ENCODE peak calls at places on chromosomes 3 and 15, in four cellular contexts. One of them, this sample, is unnamed.
A peak's percentile ranks its signal among the peaks of the same experiment; 100 is the strongest.

GRCh38 chr3:10505791-10506585 is 602 bp upstream of the ATP2B2 start:
- DNase-seq in A549: no peak
- DNase-seq in HepG2: no peak
- DNase-seq in K562: no peak
- DNase-seq in this sample: no peak

GRCh38 chr3:150681037-150681436 is 22.7 kb downstream of the ERICH6 start:
- DNase-seq in K562: no peak
- DNase-seq in A549: no peak
- DNase-seq in HepG2: no peak
- DNase-seq in this sample: no peak

GRCh38 chr3:146072824-146073223 is 88.2 kb downstream of the PLOD2 start:
- DNase-seq in A549: no peak
- DNase-seq in K562: no peak
- DNase-seq in HepG2: no peak
- DNase-seq in this sample: peak; percentile 55

GRCh38 chr3:112734171-112734570 is 93.2 kb upstream of the CCDC80 start:
- DNase-seq in A549: no peak
- DNase-seq in HepG2: no peak
- DNase-seq in K562: no peak
- DNase-seq in this sample: peak; percentile 61

GRCh38 chr3:126936110-126936509 is 46.8 kb upstream of the PLXNA1 start:
- DNase-seq in K562: no peak
- DNase-seq in A549: no peak
- DNase-seq in HepG2: no peak
- DNase-seq in this sample: no peak

GRCh38 chr3:1774597-1774996 is 324.1 kb upstream of the CNTN4 start:
- DNase-seq in A549: no peak
- DNase-seq in K562: no peak
- DNase-seq in HepG2: no peak
- DNase-seq in this sample: no peak

GRCh38 chr15:69094124-69095030 is 66.1 kb upstream of the GLCE start:
- DNase-seq in HepG2: no peak
- DNase-seq in K562: no peak
- DNase-seq in A549: no peak
- DNase-seq in this sample: no peak

GRCh38 chr15:86743283-86743903 is 663.7 kb downstream of the AGBL1 start:
- DNase-seq in A549: peak; percentile 68
- DNase-seq in HepG2: peak; percentile 1
- DNase-seq in K562: peak; percentile 13
- DNase-seq in this sample: no peak

GRCh38 chr3:146093928-146094327 is 67.1 kb downstream of the PLOD2 start:
- DNase-seq in A549: no peak
- DNase-seq in K562: no peak
- DNase-seq in HepG2: no peak
- DNase-seq in this sample: peak; percentile 18

GRCh38 chr3:39724233-39724846 is 85.1 kb upstream of the MYRIP start:
- DNase-seq in A549: no peak
- DNase-seq in HepG2: no peak
- DNase-seq in K562: peak; percentile 8
- DNase-seq in this sample: no peak

GRCh38 chr3:139264375-139264774 is 79.4 kb upstream of the MRPS22 start:
- DNase-seq in A549: no peak
- DNase-seq in HepG2: no peak
- DNase-seq in K562: no peak
- DNase-seq in this sample: no peak

DNA sequence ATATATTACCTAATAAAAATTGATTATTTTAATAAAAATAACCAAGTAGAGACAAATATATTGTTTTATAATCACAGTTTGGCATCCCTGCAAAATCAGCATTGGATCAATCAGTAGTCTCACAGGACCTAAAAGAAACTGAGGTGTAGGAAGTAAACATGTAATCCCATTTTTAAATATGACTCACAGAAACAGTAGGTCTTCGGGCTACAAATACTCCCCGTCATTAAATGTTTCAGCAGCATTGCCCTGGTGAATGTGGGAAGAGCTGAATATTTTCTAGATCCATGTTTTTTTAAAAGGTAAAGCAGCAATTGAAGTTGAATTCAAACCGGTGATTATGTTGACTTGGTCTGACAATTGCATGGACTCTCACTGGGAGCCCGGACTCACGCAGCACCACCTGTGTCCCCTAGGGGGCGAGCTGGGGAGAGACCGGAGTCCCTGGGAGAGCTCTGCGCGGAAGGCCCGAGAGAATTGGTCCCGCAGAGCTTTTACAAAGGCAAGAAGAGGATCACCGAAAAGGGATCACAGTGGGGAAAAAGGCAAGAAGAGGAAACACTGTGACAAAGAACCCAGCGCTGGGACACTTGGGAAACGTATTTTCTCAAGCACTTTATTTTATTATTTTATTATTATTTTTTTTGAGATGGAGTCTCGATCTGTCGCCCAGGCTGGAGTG is 17.2 kb upstream of the USP3 start:
- DNase-seq in K562: peak; percentile 90
- DNase-seq in HepG2: peak; percentile 66
- DNase-seq in A549: peak; percentile 90
- DNase-seq in this sample: peak; percentile 61
- TF ChIP-seq MAFK in K562: no peak
- TF ChIP-seq MAFK in HepG2: no peak
- TF ChIP-seq MAFK in A549: no peak
- TF ChIP-seq MAFK in this sample: no peak

GRCh38 chr3:187072582-187072981 is 66.7 kb downstream of the RPL39L start:
- DNase-seq in A549: no peak
- DNase-seq in K562: peak; percentile 20
- DNase-seq in HepG2: no peak
- DNase-seq in this sample: no peak
- TF ChIP-seq MAZ in A549: no peak
- TF ChIP-seq MAZ in K562: no peak
- TF ChIP-seq MAZ in HepG2: no peak
- TF ChIP-seq MAZ in this sample: no peak

DNA sequence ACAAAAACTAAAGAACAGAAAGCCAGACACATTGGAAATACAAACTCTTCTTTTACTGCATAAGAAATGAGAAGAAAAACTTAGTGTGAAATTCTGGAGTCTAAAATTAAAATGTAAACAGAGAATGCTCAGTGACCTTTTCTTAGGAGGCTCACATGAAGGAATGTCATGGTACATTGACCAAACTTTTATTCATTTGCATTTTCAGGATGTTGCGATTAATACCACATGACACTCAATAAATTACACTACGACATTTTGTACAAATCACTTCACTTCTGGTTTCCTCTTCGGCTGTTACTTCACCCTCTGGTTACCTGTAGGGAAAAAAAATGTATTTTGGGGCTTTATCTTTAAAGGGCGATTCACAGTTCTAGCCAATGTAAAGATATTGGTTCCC is 56.4 kb upstream of the ACTC1 start:
- DNase-seq in HepG2: no peak
- DNase-seq in K562: no peak
- DNase-seq in A549: no peak
- DNase-seq in this sample: no peak
- TF ChIP-seq MAFK in HepG2: no peak
- TF ChIP-seq MAFK in K562: no peak
- TF ChIP-seq MAFK in A549: no peak
- TF ChIP-seq MAFK in this sample: no peak

DNA sequence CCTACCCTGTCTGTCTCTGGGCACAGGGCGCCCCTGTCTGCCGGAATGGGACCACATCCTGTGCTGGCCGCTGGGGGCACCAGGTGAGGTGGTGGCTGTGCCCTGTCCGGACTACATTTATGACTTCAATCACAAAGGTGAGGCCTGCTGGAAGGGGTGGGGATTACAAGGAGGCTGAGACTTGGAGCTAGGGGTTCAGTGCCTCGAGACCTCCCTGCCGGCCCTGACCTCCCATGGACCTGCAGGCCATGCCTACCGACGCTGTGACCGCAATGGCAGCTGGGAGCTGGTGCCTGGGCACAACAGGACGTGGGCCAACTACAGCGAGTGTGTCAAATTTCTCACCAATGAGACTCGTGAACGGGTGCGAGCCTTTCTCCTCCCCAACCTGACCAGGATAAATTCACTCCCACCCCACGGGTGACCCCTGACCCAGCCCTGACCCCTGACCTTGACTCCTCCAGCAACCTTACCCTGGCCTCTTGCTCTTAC is 20.4 kb downstream of the PTH1R start:
- DNase-seq in A549: no peak
- DNase-seq in HepG2: peak; percentile 38
- DNase-seq in K562: no peak
- DNase-seq in this sample: no peak
- TF ChIP-seq MAZ in A549: no peak
- TF ChIP-seq MAZ in HepG2: no peak
- TF ChIP-seq MAZ in K562: no peak
- TF ChIP-seq MAZ in this sample: no peak

DNA sequence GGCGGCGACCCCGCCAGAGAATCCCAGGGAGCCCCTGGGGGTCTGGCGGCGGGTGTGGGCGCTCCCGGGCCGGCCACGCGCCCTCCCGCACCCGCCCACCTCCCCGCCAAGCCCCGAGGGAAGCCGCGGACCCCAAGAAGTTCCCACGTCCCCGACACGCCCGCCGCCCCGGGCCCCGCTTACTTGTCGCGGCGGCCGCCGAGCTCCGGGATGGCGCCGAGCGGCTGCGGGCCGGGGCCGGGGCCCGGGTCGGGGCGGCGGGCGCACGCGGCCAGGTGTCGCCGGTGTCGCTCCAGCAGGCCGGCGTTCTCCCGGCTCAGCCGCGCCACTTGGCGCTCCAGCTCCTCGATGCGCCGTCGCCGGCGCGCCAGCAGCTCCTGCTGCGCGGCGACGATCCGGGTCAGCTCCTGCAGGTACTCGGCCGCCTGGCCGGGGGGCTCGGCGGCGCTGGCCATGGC is 137.6 kb downstream of the NUP210 start:
- DNase-seq in HepG2: no peak
- DNase-seq in K562: peak; percentile 55
- DNase-seq in A549: peak; percentile 31
- DNase-seq in this sample: no peak
- TF ChIP-seq MAFK in HepG2: no peak
- TF ChIP-seq MAFK in K562: no peak
- TF ChIP-seq MAFK in A549: no peak
- TF ChIP-seq MAFK in this sample: no peak

DNA sequence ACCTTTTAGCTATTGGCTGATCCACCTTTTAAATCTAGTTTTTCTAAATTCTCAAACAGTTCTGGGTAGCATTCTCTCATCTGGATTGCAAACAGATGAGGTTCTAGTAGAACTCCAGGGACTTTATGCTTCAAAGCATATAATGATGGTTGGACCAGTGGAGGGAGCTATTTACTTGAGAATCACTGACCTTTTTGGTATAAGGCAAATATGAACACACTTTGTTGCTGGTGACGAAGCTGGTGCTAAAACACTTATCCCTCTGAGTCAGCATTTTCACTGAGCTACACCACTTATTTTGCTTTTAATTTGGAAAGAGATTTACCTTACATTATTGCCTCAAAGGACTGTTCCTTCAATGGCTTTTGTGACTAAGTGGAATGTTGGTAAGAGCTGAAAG is 58.6 kb upstream of the SLITRK3 start:
- DNase-seq in A549: peak; percentile 72
- DNase-seq in HepG2: peak; percentile 16
- DNase-seq in K562: no peak
- DNase-seq in this sample: no peak
- TF ChIP-seq MAZ in A549: no peak
- TF ChIP-seq MAZ in HepG2: no peak
- TF ChIP-seq MAZ in K562: no peak
- TF ChIP-seq MAZ in this sample: no peak

GRCh38 chr15:64532921-64533320 is 72.5 kb downstream of the ZNF609 start:
- DNase-seq in HepG2: no peak
- DNase-seq in K562: peak; percentile 33
- DNase-seq in A549: no peak
- DNase-seq in this sample: no peak
- TF ChIP-seq MAFK in HepG2: no peak
- TF ChIP-seq MAFK in K562: no peak
- TF ChIP-seq MAFK in A549: no peak
- TF ChIP-seq MAFK in this sample: no peak

DNA sequence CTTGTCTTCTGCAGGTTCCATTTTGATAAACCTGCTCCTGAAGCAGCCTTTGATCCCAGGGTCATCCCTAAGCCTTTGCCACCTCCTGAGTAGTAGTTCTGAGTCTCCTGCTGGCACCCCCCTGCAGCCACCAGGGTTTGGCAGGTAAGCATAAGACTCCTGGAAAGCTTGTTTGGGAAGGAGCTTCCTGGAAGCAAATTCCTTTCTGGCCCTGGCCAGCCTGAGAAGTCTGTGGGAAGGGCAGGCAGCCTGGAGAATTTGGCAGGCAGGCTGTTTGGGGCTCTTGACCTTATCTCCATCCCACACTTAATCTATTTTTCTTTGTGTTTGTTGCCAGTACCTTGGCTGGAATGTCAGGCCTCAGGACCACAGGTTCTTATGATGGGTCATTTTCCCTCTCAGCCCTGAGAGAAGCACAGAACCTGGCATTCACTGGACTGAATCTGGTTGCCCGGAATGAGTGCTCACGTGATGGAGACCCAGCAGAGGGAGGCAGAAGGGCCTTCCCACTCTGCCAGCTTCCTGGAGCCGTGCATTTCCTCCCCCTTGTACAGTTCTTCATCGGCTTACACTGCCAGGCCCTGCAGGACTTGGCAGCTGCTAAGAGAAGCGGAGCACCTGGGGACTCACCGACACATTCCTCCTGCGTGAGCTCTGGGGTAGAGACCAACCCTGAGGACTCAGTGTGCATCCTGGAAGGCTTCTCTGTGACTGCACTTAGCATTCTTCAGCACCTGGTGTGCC is 13.4 kb downstream of the ATRIP start:
- DNase-seq in HepG2: no peak
- DNase-seq in A549: no peak
- DNase-seq in K562: no peak
- DNase-seq in this sample: no peak
- TF ChIP-seq MAZ in HepG2: no peak
- TF ChIP-seq MAZ in A549: no peak
- TF ChIP-seq MAZ in K562: no peak
- TF ChIP-seq MAZ in this sample: no peak

GRCh38 chr3:53944019-53944418 is 52.4 kb upstream of the SELENOK start:
- DNase-seq in A549: no peak
- DNase-seq in HepG2: no peak
- DNase-seq in K562: no peak
- DNase-seq in this sample: no peak

GRCh38 chr3:53948174-53948573 is 56.5 kb upstream of the SELENOK start:
- DNase-seq in HepG2: no peak
- DNase-seq in A549: no peak
- DNase-seq in K562: no peak
- DNase-seq in this sample: no peak

GRCh38 chr3:53949541-53949940 is 57.9 kb upstream of the SELENOK start:
- DNase-seq in HepG2: no peak
- DNase-seq in A549: no peak
- DNase-seq in K562: no peak
- DNase-seq in this sample: no peak
- TF ChIP-seq MAFK in HepG2: no peak
- TF ChIP-seq MAFK in A549: no peak
- TF ChIP-seq MAFK in K562: no peak
- TF ChIP-seq MAFK in this sample: no peak